ENCODE peak calls at places on chromosomes 7 and 10, in nine cellular contexts. N is NCI-H187 treated with DMSO at 0.1 percent for 48 hours; L is GM10248; R is epithelial cell of esophagus; E is CD4-positive, CD25-positive, alpha-beta regulatory T cell; J is MV-4-11; Z is GOT3; M is NCI-H1092; D is SHP77 treated with DMSO at 0.1 percent for 48 hours. X is an unnamed sample.

GRCh38 chr7:67423058-67423457 is 426.4 kb downstream of the TYW1 start:
- DNase-seq in N (peak; percentile 7), L (no peak), R (no peak), E (no peak), J (no peak), Z (no peak), M (peak; percentile 48), D (peak; percentile 95), X (no peak)

GRCh38 chr7:137978464-137979237 is 23.2 kb downstream of the CREB3L2 start:
- DNase-seq in N (no peak), L (no peak), R (peak; percentile 70), E (no peak), J (peak; percentile 62), Z (peak; percentile 40), M (no peak), D (no peak), X (no peak)

GRCh38 chr7:35623381-35623780 is 71.6 kb downstream of the HERPUD2 start:
- DNase-seq in N (no peak), L (no peak), R (no peak), E (no peak), J (no peak), Z (no peak), M (peak; percentile 67), D (no peak), X (no peak)

GRCh38 chr10:77737608-77738007 is 100.0 kb upstream of the KCNMA1 start:
- DNase-seq in N (no peak), L (no peak), R (peak; percentile 98), E (no peak), J (no peak), Z (no peak), M (no peak), D (no peak), X (no peak)

GRCh38 chr7:127782550-127783266 is 130.7 kb downstream of the SND1 start:
- DNase-seq in N (no peak), L (peak; percentile 18), R (peak; percentile 21), E (no peak), J (peak; percentile 50), Z (no peak), M (no peak), D (no peak), X (no peak)

GRCh38 chr7:48041665-48041995 is 6.3 kb downstream of the C7orf57 start:
- DNase-seq in N (no peak), L (no peak), R (peak; percentile 65), E (no peak), J (no peak), Z (no peak), M (no peak), D (no peak), X (no peak)

GRCh38 chr10:93039110-93039509 is 21.5 kb upstream of the CYP26C1 start:
- DNase-seq in N (no peak), L (no peak), R (no peak), E (no peak), J (no peak), Z (no peak), M (no peak), D (no peak), X (no peak)

GRCh38 chr10:5291501-5292195 is 73.1 kb upstream of the UCN3 start:
- DNase-seq in N (no peak), L (no peak), R (peak; percentile 96), E (peak; percentile 66), J (peak; percentile 100), Z (no peak), M (no peak), D (peak; percentile 50), X (peak; percentile 78)

GRCh38 chr7:3517344-3517743 is 216.3 kb downstream of the SDK1 start:
- DNase-seq in N (no peak), L (no peak), R (no peak), E (no peak), J (no peak), Z (no peak), M (no peak), D (no peak), X (no peak)

GRCh38 chr7:35482231-35482630 is 212.7 kb downstream of the HERPUD2 start:
- DNase-seq in N (no peak), L (no peak), R (no peak), E (no peak), J (no peak), Z (no peak), M (no peak), D (no peak), X (no peak)

GRCh38 chr10:6204341-6205191 is 1.8 kb downstream of the PFKFB3 start:
- DNase-seq in N (no peak), L (no peak), R (peak; percentile 96), E (peak; percentile 6), J (no peak), Z (peak; percentile 61), M (no peak), D (no peak), X (peak; percentile 77)